ENCODE peak calls at places on chromosomes 1 and 21, in four cellular contexts. S is IMR-90, V is neural progenitor cell, K is fibroblast of lung. Q is an unnamed sample.

GRCh38 chr21:45510466-45510955 is 31.7 kb downstream of the SLC19A1 start:
- DNase-seq in S (no peak), V (no peak), K (no peak), Q (no peak)

GRCh38 chr1:16440150-16440479 is 409 bp upstream of the NECAP2 start:
- DNase-seq in S (no peak), V (no peak), K (no peak), Q (no peak)

GRCh38 chr1:37147397-37147831 is 113.1 kb upstream of the GRIK3 start:
- DNase-seq in S (no peak), V (no peak), K (no peak), Q (no peak)

GRCh38 chr1:1758059-1758621 is 20.1 kb downstream of the NADK start:
- DNase-seq in S (no peak), V (no peak), K (no peak), Q (no peak)

GRCh38 chr1:227742738-227743715 is 7.8 kb downstream of the SNAP47 start:
- DNase-seq in S (no peak), V (no peak), K (no peak), Q (no peak)

GRCh38 chr1:204645666-204646065 is 39.9 kb downstream of the LRRN2 start:
- DNase-seq in S (no peak), V (no peak), K (no peak), Q (no peak)

GRCh38 chr1:16984717-16985116 is 4.3 kb upstream of the MFAP2 start:
- DNase-seq in S (peak), V (no peak), K (peak), Q (peak)

GRCh38 chr1:233368784-233369120 is 41.2 kb downstream of the MAP3K21 start:
- DNase-seq in S (no peak), V (no peak), K (no peak), Q (no peak)

GRCh38 chr1:53842347-53842746 is 4.3 kb upstream of the NDC1 start:
- DNase-seq in S (no peak), V (no peak), K (no peak), Q (no peak)

GRCh38 chr1:234976880-234977680 is 151.6 kb downstream of the TOMM20 start:
- DNase-seq in S (no peak), V (no peak), K (no peak), Q (no peak)

GRCh38 chr1:35180776-35181374 is 12.1 kb downstream of the SFPQ start:
- DNase-seq in S (peak), V (no peak), K (no peak), Q (peak)

GRCh38 chr1:34645109-34645688 is 109.6 kb upstream of the GJB5 start:
- DNase-seq in S (no peak), V (no peak), K (no peak), Q (no peak)

GRCh38 chr1:72284398-72285073 is 2.2 kb upstream of the NEGR1 start:
- DNase-seq in S (peak), V (peak), K (peak), Q (peak)

GRCh38 chr1:171141336-171142051 is 43.6 kb upstream of the FMO2 start:
- DNase-seq in S (peak), V (no peak), K (peak), Q (peak)

GRCh38 chr1:3864884-3865283 is 7.6 kb downstream of the DFFB start:
- DNase-seq in S (no peak), V (no peak), K (no peak), Q (no peak)

GRCh38 chr1:218705391-218705790 is 360.3 kb downstream of the TGFB2 start:
- DNase-seq in S (peak), V (no peak), K (no peak), Q (peak)

GRCh38 chr1:26050255-26050640 is 4.3 kb upstream of the SLC30A2 start:
- DNase-seq in S (no peak), V (no peak), K (no peak), Q (no peak)
- H3K27ac ChIP-seq in S (no peak), V (no peak), K (no peak), Q (no peak)

DNA sequence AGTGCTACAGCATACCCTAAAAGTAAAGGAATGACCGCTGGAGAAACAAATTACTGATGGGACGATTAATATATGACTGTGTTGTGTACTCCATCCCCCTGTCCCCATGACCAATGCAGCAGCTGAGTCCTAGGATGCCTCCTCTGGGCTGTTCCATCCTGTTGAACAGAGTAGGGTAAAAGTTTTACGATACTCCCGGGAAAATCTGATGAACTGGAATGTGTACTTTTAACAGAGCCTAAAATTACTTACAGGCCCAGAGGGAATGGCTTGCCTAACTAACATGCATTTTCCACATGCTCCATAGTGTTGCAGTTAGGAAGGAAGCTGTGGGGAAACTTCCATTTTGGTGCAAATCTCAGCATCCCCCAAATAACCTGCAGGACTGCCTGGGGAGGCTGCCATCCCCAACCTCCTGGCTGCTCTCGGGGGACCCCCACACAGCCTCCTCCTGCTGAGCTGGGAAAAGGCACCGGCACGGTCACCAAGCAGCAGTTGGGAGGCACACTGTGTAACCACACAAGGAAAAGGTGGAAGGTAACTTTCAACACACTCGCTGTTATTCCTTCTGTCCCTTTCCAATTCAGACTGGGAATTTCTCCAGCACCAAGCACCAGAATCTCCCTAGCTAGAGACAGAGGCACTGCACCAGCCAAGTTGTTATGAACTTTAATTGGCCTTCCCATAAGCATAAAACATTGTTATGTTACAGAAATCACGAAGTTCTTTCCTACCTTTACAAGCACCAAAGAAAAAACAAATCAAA is 97.2 kb downstream of the BCAR3 start:
- DNase-seq in S (no peak), V (no peak), K (no peak), Q (no peak)
- H3K9ac ChIP-seq in S (no peak), V (no peak), K (no peak), Q (no peak)

DNA sequence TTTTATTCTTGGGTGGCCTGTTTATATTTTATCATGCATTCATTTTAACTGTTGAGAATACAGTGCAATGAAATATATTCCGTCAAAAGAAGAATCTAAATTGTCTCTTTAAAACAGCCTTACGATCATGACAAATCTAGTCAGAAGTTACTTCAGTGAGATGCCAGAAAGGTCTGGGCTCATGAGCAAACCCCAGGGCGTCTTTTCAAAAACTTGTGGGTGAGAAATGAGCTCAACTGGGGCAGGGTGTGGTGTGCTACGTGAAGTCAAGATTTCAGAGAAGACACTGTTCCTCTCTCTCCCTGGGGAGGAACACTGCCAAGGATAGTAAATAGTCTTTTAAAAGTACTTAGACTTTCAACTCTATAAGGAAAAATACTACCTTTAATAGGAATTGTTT is 13.4 kb upstream of the UAP1 start:
- DNase-seq in S (peak), V (no peak), K (peak), Q (peak)
- H2AFZ ChIP-seq in S (peak), V (no peak), K (peak), Q (peak)

GRCh38 chr1:60044881-60045280 is 28.7 kb downstream of the C1orf87 start:
- DNase-seq in S (no peak), V (no peak), K (peak), Q (no peak)
- H3K27ac ChIP-seq in S (no peak), V (no peak), K (no peak), Q (no peak)

GRCh38 chr1:10451286-10451685 is 1.5 kb downstream of the CORT start:
- DNase-seq in S (peak), V (peak), K (peak), Q (peak)
- H3K9ac ChIP-seq in S (no peak), V (no peak), K (no peak), Q (peak)

DNA sequence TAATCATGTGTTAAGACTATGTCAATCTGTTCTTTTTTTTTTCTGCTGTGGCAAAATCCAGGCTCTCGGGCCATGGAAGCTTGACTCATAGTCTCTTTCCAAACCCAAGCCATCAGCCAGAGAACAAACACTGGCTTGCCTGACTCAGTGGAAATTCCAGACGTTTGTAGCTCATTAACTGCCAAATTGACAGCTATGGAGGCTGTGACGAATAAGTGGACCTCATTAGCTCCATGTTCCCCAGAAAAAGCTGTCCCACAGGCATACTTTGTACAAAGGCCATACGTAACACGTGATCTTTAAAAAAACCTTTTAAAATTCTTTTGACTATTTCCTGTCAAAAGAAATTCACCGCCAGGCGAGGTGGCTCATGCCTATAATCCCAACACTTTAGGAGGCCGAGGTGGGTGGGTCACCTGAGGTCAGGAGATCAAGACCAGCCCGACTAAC is 8.0 kb upstream of the PNRC2 start:
- DNase-seq in S (peak), V (no peak), K (peak), Q (peak)
- H2AFZ ChIP-seq in S (peak), V (no peak), K (no peak), Q (peak)